ENCODE peak calls at places on chromosomes 13 and 19, in four cellular contexts. W is psoas muscle; R is stimulated activated CD8-positive, alpha-beta memory T cell treated with anti-CD3 and anti-CD28 coated beads, Interleukin-4, amount 100 ng/mL, for 1 hour; K is stimulated activated CD4-positive, alpha-beta T cell treated with anti-CD3 and anti-CD28 coated beads, Interleukin-2, amount 100 ng/mL, for 24 hours. G is an unnamed sample.

GRCh38 chr13:98295371-98295770 is 118.3 kb upstream of the RNF113B start:
- DNase-seq in W (no peak), R (no peak), K (no peak), G (peak)

GRCh38 chr13:106277483-106278154 is 257.8 kb downstream of the EFNB2 start:
- DNase-seq in W (no peak), R (no peak), K (no peak), G (no peak)

GRCh38 chr19:6378498-6378897 is 2.8 kb upstream of the PSPN start:
- DNase-seq in W (no peak), R (no peak), K (no peak), G (no peak)

GRCh38 chr19:3721900-3722442 is 13.8 kb downstream of the TJP3 start:
- DNase-seq in W (no peak), R (no peak), K (no peak), G (no peak)

GRCh38 chr13:51674276-51674675 is 90.0 kb downstream of the WDFY2 start:
- DNase-seq in W (no peak), R (no peak), K (no peak), G (no peak)

GRCh38 chr13:71659427-71659826 is 207.6 kb downstream of the DACH1 start:
- DNase-seq in W (no peak), R (no peak), K (no peak), G (no peak)

GRCh38 chr19:19591133-19591825 is 27.2 kb downstream of the PBX4 start:
- DNase-seq in W (no peak), R (peak), K (peak), G (peak)

GRCh38 chr19:31715249-31715944 is 366.2 kb upstream of the TSHZ3 start:
- DNase-seq in W (peak), R (no peak), K (no peak), G (no peak)

GRCh38 chr19:6103217-6103644 is 7.1 kb downstream of the RFX2 start:
- DNase-seq in W (peak), R (no peak), K (no peak), G (peak)

GRCh38 chr13:98548230-98548629 is 28.7 kb downstream of the STK24 start:
- DNase-seq in W (no peak), R (no peak), K (no peak), G (peak)

GRCh38 chr13:60047943-60048342 is 115.8 kb downstream of the DIAPH3 start:
- DNase-seq in W (no peak), R (no peak), K (no peak), G (peak)

GRCh38 chr19:45809643-45810159 is 5.4 kb downstream of the RSPH6A start:
- DNase-seq in W (no peak), R (no peak), K (no peak), G (peak)

GRCh38 chr13:36850790-36851438 is 31.9 kb downstream of the RFXAP start:
- DNase-seq in W (no peak), R (no peak), K (peak), G (no peak)

GRCh38 chr13:76012091-76012721 is 376.1 kb downstream of the LMO7 start:
- DNase-seq in W (no peak), R (no peak), K (no peak), G (peak)

GRCh38 chr13:110677731-110678545 is 28.0 kb downstream of the CARS2 start:
- DNase-seq in W (no peak), R (no peak), K (peak), G (peak)

GRCh38 chr13:26051231-26052135 is at the start of gene SHISA2:
- DNase-seq in W (peak), R (no peak), K (peak), G (peak)

GRCh38 chr13:44088409-44088808 is 208.7 kb downstream of the LACC1 start:
- DNase-seq in W (no peak), R (no peak), K (no peak), G (no peak)

GRCh38 chr13:74077847-74078246 is 56.4 kb downstream of the KLF12 start:
- DNase-seq in W (no peak), R (no peak), K (no peak), G (no peak)

GRCh38 chr13:45219938-45220375 is 19.1 kb upstream of the KCTD4 start:
- DNase-seq in W (no peak), R (no peak), K (no peak), G (peak)

GRCh38 chr19:7933411-7933810 is 7.5 kb upstream of the CTXN1 start:
- DNase-seq in W (no peak), R (no peak), K (no peak), G (no peak)

GRCh38 chr13:40116008-40116407 is 460.5 kb downstream of the COG6 start:
- DNase-seq in W (no peak), R (no peak), K (peak), G (peak)

GRCh38 chr13:109779876-109780516 is 6.4 kb downstream of the IRS2 start:
- DNase-seq in W (no peak), R (no peak), K (no peak), G (no peak)

GRCh38 chr13:46321494-46322225 is 65.4 kb downstream of the RUBCNL start:
- DNase-seq in W (peak), R (peak), K (peak), G (peak)

GRCh38 chr13:29969286-29969685 is 118.9 kb upstream of the UBL3 start:
- DNase-seq in W (no peak), R (no peak), K (no peak), G (peak)

GRCh38 chr13:113880651-113881611 is 17.1 kb upstream of the GAS6 start:
- DNase-seq in W (no peak), R (no peak), K (no peak), G (no peak)

GRCh38 chr19:33678796-33679195 is 57.0 kb downstream of the CHST8 start:
- DNase-seq in W (no peak), R (no peak), K (no peak), G (no peak)

GRCh38 chr13:41691276-41691675 is 233.9 kb downstream of the RGCC start:
- DNase-seq in W (no peak), R (no peak), K (no peak), G (no peak)

GRCh38 chr13:20441879-20442278 is 83.8 kb downstream of the CRYL1 start:
- DNase-seq in W (no peak), R (no peak), K (no peak), G (peak)

GRCh38 chr19:49020931-49021895 is 2.9 kb downstream of the CGB3 start:
- DNase-seq in W (no peak), R (no peak), K (no peak), G (peak)

GRCh38 chr13:113427562-113428468 is 25.5 kb downstream of the ADPRHL1 start:
- DNase-seq in W (no peak), R (no peak), K (no peak), G (peak)

GRCh38 chr13:25232937-25233515 is 54.3 kb downstream of the MTMR6 start:
- DNase-seq in W (no peak), R (no peak), K (no peak), G (peak)

GRCh38 chr19:46844067-46844489 is 6.6 kb downstream of the AP2S1 start:
- DNase-seq in W (peak), R (no peak), K (no peak), G (no peak)